ENCODE peak calls at places on chromosomes 12 and 14, in five cellular contexts. One of them, this sample, is unnamed. For H3K9me3, the result is how much of the 10 kb centered on the place peaks cover.

GRCh38 chr12:95073698-95074520 is 491 bp upstream of the NR2C1 start:
- DNase-seq in psoas muscle: no peak
- DNase-seq in GM23248: peak
- DNase-seq in fibroblast of lung: no peak
- DNase-seq in CD8-positive, alpha-beta memory T cell: no peak
- DNase-seq in this sample: no peak

GRCh38 chr14:67749341-67750110 is 47.8 kb downstream of the RDH12 start:
- DNase-seq in psoas muscle: no peak
- DNase-seq in CD8-positive, alpha-beta memory T cell: no peak
- DNase-seq in fibroblast of lung: peak
- DNase-seq in GM23248: no peak
- DNase-seq in this sample: no peak

GRCh38 chr12:94193168-94193567 is 44.8 kb downstream of the PLXNC1 start:
- DNase-seq in psoas muscle: no peak
- DNase-seq in CD8-positive, alpha-beta memory T cell: no peak
- DNase-seq in fibroblast of lung: no peak
- DNase-seq in GM23248: no peak
- DNase-seq in this sample: no peak

GRCh38 chr12:77847665-77848431 is 17.2 kb downstream of the NAV3 start:
- DNase-seq in CD8-positive, alpha-beta memory T cell: no peak
- DNase-seq in fibroblast of lung: peak
- DNase-seq in psoas muscle: no peak
- DNase-seq in GM23248: peak
- DNase-seq in this sample: no peak

GRCh38 chr12:105369014-105369413 is 38.5 kb downstream of the C12orf75 start:
- DNase-seq in GM23248: peak
- DNase-seq in CD8-positive, alpha-beta memory T cell: no peak
- DNase-seq in psoas muscle: no peak
- DNase-seq in fibroblast of lung: peak
- DNase-seq in this sample: no peak

GRCh38 chr12:121536929-121537813 is 43.7 kb downstream of the KDM2B start:
- DNase-seq in fibroblast of lung: peak
- DNase-seq in CD8-positive, alpha-beta memory T cell: peak
- DNase-seq in GM23248: peak
- DNase-seq in psoas muscle: peak
- DNase-seq in this sample: peak

GRCh38 chr12:101866615-101867373 is 10.6 kb upstream of the DRAM1 start:
- DNase-seq in fibroblast of lung: no peak
- DNase-seq in GM23248: no peak
- DNase-seq in CD8-positive, alpha-beta memory T cell: no peak
- DNase-seq in psoas muscle: no peak
- DNase-seq in this sample: no peak

GRCh38 chr12:120361506-120362208 is 7.3 kb downstream of the MSI1 start:
- DNase-seq in CD8-positive, alpha-beta memory T cell: no peak
- DNase-seq in GM23248: peak
- DNase-seq in fibroblast of lung: peak
- DNase-seq in psoas muscle: peak
- DNase-seq in this sample: no peak

GRCh38 chr14:36070056-36071043 is 106.2 kb downstream of the PTCSC3 start:
- DNase-seq in CD8-positive, alpha-beta memory T cell: no peak
- DNase-seq in fibroblast of lung: peak
- DNase-seq in psoas muscle: no peak
- DNase-seq in GM23248: peak
- DNase-seq in this sample: peak

GRCh38 chr12:113056631-113057488 is at the start of gene DTX1:
- DNase-seq in fibroblast of lung: peak
- DNase-seq in psoas muscle: peak
- DNase-seq in GM23248: peak
- DNase-seq in CD8-positive, alpha-beta memory T cell: no peak
- DNase-seq in this sample: peak

GRCh38 chr12:11162494-11162893 is 8.5 kb upstream of the SMIM10L1 start:
- DNase-seq in GM23248: peak
- DNase-seq in CD8-positive, alpha-beta memory T cell: no peak
- DNase-seq in fibroblast of lung: no peak
- DNase-seq in psoas muscle: no peak
- DNase-seq in this sample: no peak

GRCh38 chr14:103729496-103730448 is 14.2 kb downstream of the ZFYVE21 start:
- DNase-seq in CD8-positive, alpha-beta memory T cell: no peak
- DNase-seq in fibroblast of lung: no peak
- DNase-seq in GM23248: no peak
- DNase-seq in psoas muscle: peak
- DNase-seq in this sample: no peak
- H3K27ac ChIP-seq in CD8-positive, alpha-beta memory T cell: no peak
- H3K27ac ChIP-seq in fibroblast of lung: no peak
- H3K27ac ChIP-seq in GM23248: no peak
- H3K27ac ChIP-seq in psoas muscle: peak
- H3K27ac ChIP-seq in this sample: no peak

GRCh38 chr14:106620368-106620767 is 1094.0 kb downstream of the TMEM121 start:
- DNase-seq in GM23248: no peak
- DNase-seq in fibroblast of lung: no peak
- DNase-seq in psoas muscle: no peak
- DNase-seq in CD8-positive, alpha-beta memory T cell: no peak
- DNase-seq in this sample: no peak

GRCh38 chr14:106625181-106625580 is 1098.8 kb downstream of the TMEM121 start:
- DNase-seq in psoas muscle: no peak
- DNase-seq in GM23248: no peak
- DNase-seq in CD8-positive, alpha-beta memory T cell: no peak
- DNase-seq in fibroblast of lung: no peak
- DNase-seq in this sample: no peak

GRCh38 chr14:106619618-106620017 is 1093.2 kb downstream of the TMEM121 start:
- DNase-seq in GM23248: no peak
- DNase-seq in psoas muscle: no peak
- DNase-seq in fibroblast of lung: no peak
- DNase-seq in CD8-positive, alpha-beta memory T cell: no peak
- DNase-seq in this sample: no peak

DNA sequence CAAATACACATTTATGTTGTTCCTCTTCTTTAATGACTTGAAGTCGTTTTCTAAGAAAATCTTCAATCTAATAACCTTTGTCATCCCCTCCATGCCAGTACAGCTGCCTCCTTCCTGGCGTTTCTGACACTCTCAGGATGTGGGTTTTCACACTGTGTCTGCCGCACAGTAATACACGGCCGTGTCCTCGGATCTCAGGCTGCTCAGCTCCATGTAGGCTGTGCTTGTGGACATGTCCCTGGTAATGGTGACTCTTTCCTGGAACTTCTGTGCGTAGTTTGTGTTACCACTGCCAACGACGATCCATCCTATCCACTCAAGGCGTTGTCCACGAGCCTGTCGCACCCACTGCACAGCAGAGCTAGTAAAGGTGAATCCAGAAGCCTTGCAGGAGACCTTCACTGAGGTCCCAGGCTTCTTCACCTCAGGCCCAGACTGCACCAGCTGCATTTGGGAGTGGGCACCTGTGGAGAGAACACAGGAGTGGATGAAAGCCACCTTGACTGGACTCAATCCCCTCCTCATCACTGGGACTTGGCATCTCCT is 1095.9 kb downstream of the TMEM121 start:
- DNase-seq in psoas muscle: no peak
- DNase-seq in GM23248: no peak
- DNase-seq in fibroblast of lung: no peak
- DNase-seq in CD8-positive, alpha-beta memory T cell: peak
- DNase-seq in this sample: no peak
- H3K9me3 ChIP-seq in psoas muscle: under half
- H3K9me3 ChIP-seq in GM23248: under half
- H3K9me3 ChIP-seq in fibroblast of lung: under half
- H3K9me3 ChIP-seq in CD8-positive, alpha-beta memory T cell: under half
- H3K9me3 ChIP-seq in this sample: under half

GRCh38 chr12:116246490-116247179 is 30.9 kb downstream of the MED13L start:
- DNase-seq in psoas muscle: no peak
- DNase-seq in GM23248: no peak
- DNase-seq in fibroblast of lung: no peak
- DNase-seq in CD8-positive, alpha-beta memory T cell: no peak
- DNase-seq in this sample: no peak

GRCh38 chr12:116244001-116244400 is 33.5 kb downstream of the MED13L start:
- DNase-seq in CD8-positive, alpha-beta memory T cell: no peak
- DNase-seq in fibroblast of lung: peak
- DNase-seq in GM23248: no peak
- DNase-seq in psoas muscle: no peak
- DNase-seq in this sample: no peak

GRCh38 chr12:116247377-116247776 is 30.1 kb downstream of the MED13L start:
- DNase-seq in fibroblast of lung: peak
- DNase-seq in GM23248: peak
- DNase-seq in CD8-positive, alpha-beta memory T cell: no peak
- DNase-seq in psoas muscle: no peak
- DNase-seq in this sample: no peak

GRCh38 chr12:116244474-116245090 is 32.9 kb downstream of the MED13L start:
- DNase-seq in fibroblast of lung: no peak
- DNase-seq in CD8-positive, alpha-beta memory T cell: no peak
- DNase-seq in psoas muscle: no peak
- DNase-seq in GM23248: no peak
- DNase-seq in this sample: no peak

DNA sequence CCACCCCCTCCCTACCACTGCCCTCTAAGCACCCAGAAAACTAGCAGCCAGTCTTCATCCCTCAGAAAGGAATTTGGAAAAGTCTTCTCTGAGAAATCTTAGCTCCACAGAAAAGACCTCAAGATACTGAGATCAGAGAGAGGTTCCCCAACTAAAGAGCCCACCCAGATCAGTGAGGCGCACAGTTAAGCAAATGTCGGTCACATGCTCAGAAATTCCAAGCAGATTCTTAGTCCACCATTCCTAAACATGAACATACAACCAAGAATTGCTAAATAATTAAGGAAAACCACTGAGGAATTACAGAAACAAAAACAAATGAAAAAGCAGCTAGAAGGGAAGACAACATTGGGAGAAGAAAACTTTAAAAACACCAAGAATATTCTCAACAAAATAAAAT is 32.3 kb downstream of the MED13L start:
- DNase-seq in fibroblast of lung: peak
- DNase-seq in CD8-positive, alpha-beta memory T cell: no peak
- DNase-seq in GM23248: no peak
- DNase-seq in psoas muscle: no peak
- DNase-seq in this sample: no peak
- H3K27ac ChIP-seq in fibroblast of lung: no peak
- H3K27ac ChIP-seq in CD8-positive, alpha-beta memory T cell: no peak
- H3K27ac ChIP-seq in GM23248: no peak
- H3K27ac ChIP-seq in psoas muscle: peak
- H3K27ac ChIP-seq in this sample: no peak

DNA sequence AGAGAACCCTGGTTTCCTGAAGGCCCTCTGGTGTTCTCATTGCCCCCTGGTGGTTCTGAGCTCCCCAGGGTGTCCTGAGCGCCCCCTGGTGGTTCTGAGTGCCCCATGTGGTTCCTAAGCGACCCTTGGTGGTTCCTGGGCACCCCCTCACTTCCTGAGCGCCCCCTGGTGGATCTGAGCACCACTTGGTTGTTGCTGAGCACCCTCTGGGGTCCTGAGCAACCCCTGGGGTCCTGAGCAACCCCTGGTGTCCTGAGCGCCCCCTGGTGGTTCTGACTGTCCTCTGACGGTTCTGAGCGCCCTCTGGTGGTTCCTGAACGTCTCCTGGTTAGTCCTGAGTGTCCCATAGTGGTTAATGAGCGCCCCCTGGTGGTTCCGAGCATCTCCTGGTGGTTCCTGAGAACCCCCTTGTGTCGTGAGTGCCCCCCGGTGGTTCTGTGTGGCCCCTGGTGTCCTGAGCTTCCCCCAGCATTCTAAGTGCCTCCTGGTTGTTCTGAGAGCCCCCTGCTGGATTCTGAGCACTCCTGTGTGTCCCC is 568.3 kb downstream of the TMEM121 start:
- DNase-seq in GM23248: no peak
- DNase-seq in psoas muscle: peak
- DNase-seq in fibroblast of lung: no peak
- DNase-seq in CD8-positive, alpha-beta memory T cell: no peak
- DNase-seq in this sample: peak
- H3K9me3 ChIP-seq in GM23248: under half
- H3K9me3 ChIP-seq in psoas muscle: under half
- H3K9me3 ChIP-seq in fibroblast of lung: under half
- H3K9me3 ChIP-seq in CD8-positive, alpha-beta memory T cell: under half
- H3K9me3 ChIP-seq in this sample: under half

DNA sequence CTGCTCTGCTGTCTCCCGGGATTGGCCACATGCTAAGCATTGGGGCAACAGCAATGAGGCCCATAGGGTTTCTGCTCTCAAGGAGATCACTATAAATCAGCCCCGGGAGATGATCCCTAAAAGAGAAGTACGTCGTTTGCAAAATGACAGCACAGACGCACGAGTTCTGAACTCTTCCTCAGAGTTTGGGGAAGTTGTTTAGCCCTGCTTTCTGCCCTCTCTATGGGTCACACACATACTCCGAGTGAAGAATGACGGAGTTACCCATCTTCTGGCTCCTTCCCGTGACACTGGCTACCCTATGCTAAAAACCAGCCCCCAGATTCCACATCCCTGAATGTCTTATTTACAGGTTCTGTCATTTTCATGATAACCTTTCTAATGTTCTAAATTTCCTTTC is 258.0 kb upstream of the PLEKHG7 start:
- DNase-seq in psoas muscle: no peak
- DNase-seq in fibroblast of lung: no peak
- DNase-seq in CD8-positive, alpha-beta memory T cell: no peak
- DNase-seq in GM23248: no peak
- DNase-seq in this sample: no peak
- H3K27ac ChIP-seq in psoas muscle: peak
- H3K27ac ChIP-seq in fibroblast of lung: no peak
- H3K27ac ChIP-seq in CD8-positive, alpha-beta memory T cell: no peak
- H3K27ac ChIP-seq in GM23248: no peak
- H3K27ac ChIP-seq in this sample: no peak

GRCh38 chr12:133106253-133106652 is 23.8 kb downstream of the ZNF891 start:
- DNase-seq in CD8-positive, alpha-beta memory T cell: no peak
- DNase-seq in GM23248: peak
- DNase-seq in psoas muscle: no peak
- DNase-seq in fibroblast of lung: peak
- DNase-seq in this sample: no peak
- H3K9me3 ChIP-seq in CD8-positive, alpha-beta memory T cell: half or more
- H3K9me3 ChIP-seq in GM23248: under half
- H3K9me3 ChIP-seq in psoas muscle: half or more
- H3K9me3 ChIP-seq in fibroblast of lung: under half
- H3K9me3 ChIP-seq in this sample: half or more

DNA sequence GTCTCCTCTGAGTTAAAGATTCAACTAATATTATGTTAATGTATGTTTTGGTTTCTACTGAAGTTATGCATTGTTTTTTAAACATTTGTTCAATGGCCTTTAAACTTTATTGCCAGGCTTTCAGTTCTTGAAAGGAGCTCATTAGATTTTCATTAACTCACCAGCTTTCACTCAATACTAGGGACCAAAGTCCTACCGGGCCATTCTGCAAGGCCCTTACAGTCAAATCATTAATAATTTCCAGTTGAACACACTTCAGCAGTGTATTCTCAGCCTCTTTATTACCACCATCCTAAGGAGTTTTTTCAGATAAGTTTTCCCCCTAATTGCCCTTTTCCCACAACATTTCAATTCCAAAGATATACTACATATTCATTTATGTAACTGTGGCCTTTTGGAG is 409.2 kb downstream of the DIO2 start:
- DNase-seq in GM23248: no peak
- DNase-seq in CD8-positive, alpha-beta memory T cell: no peak
- DNase-seq in fibroblast of lung: no peak
- DNase-seq in psoas muscle: no peak
- DNase-seq in this sample: no peak
- H3K27ac ChIP-seq in GM23248: no peak
- H3K27ac ChIP-seq in CD8-positive, alpha-beta memory T cell: no peak
- H3K27ac ChIP-seq in fibroblast of lung: no peak
- H3K27ac ChIP-seq in psoas muscle: no peak
- H3K27ac ChIP-seq in this sample: no peak

DNA sequence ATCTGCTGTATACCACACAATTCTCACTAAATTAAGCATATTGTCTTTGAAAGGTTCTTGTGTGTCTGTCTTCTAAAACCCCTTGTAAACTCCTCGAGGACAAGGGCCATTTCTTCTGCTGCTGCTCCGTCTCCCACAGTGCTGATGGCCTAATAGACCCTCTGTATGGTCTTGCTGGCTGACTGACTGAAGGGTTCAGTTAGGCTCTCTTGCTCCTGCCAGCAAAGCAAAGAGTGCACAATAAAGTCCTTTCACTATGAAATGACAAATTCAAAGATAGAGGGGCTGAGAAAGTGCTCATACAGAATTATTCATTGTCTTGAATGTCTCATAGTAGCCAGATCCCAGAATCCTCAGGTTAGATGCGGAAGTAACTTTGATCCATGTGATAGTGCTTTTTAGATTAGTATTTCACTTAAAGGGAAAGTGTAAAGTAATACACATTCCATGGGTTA is 14.3 kb upstream of the RIOX1 start:
- DNase-seq in GM23248: no peak
- DNase-seq in psoas muscle: no peak
- DNase-seq in fibroblast of lung: no peak
- DNase-seq in CD8-positive, alpha-beta memory T cell: no peak
- DNase-seq in this sample: no peak
- H3K9me3 ChIP-seq in GM23248: under half
- H3K9me3 ChIP-seq in psoas muscle: under half
- H3K9me3 ChIP-seq in fibroblast of lung: under half
- H3K9me3 ChIP-seq in CD8-positive, alpha-beta memory T cell: under half
- H3K9me3 ChIP-seq in this sample: under half

This sample was measured in CD4-positive, alpha-beta T cell.